ENCODE peak calls at places on chromosomes 13 and 19, in nine cellular contexts. One of them, this sample, is unnamed.

GRCh38 chr19:16070366-16070990 is 5.8 kb upstream of the TPM4 start:
- DNase-seq in HTR-8/SVneo: no peak
- DNase-seq in NCI-H345: no peak
- DNase-seq in dermis blood vessel endothelial cell: peak
- DNase-seq in activated T-helper 1 cell treated with anti-CD3 and anti-CD28 coated beads, Interleukin-12 subunit alpha, Interleukin-12 subunit beta, Interleukin-2, Interleukin-4 antibody, amounts not matched to agents 30 ng/mL and 10 ng/mL and 1 ng/mL, durations not matched to agents 14 hours and 24 hours and 36 hours: peak
- DNase-seq in smooth muscle cell of the brain vasculature: no peak
- DNase-seq in GF-D8: peak
- DNase-seq in T-helper 1 cell: peak
- DNase-seq in mammary epithelial cell: peak
- DNase-seq in this sample: no peak

GRCh38 chr13:95301135-95301946 is at the start of gene ABCC4:
- DNase-seq in GF-D8: peak
- DNase-seq in HTR-8/SVneo: peak
- DNase-seq in T-helper 1 cell: peak
- DNase-seq in NCI-H345: peak
- DNase-seq in mammary epithelial cell: peak
- DNase-seq in activated T-helper 1 cell treated with anti-CD3 and anti-CD28 coated beads, Interleukin-12 subunit alpha, Interleukin-12 subunit beta, Interleukin-2, Interleukin-4 antibody, amounts not matched to agents 30 ng/mL and 10 ng/mL and 1 ng/mL, durations not matched to agents 14 hours and 24 hours and 36 hours: peak
- DNase-seq in dermis blood vessel endothelial cell: peak
- DNase-seq in smooth muscle cell of the brain vasculature: no peak
- DNase-seq in this sample: peak

GRCh38 chr13:106361621-106362020 is 173.8 kb downstream of the EFNB2 start:
- DNase-seq in dermis blood vessel endothelial cell: no peak
- DNase-seq in mammary epithelial cell: no peak
- DNase-seq in GF-D8: no peak
- DNase-seq in T-helper 1 cell: no peak
- DNase-seq in HTR-8/SVneo: no peak
- DNase-seq in smooth muscle cell of the brain vasculature: no peak
- DNase-seq in activated T-helper 1 cell treated with anti-CD3 and anti-CD28 coated beads, Interleukin-12 subunit alpha, Interleukin-12 subunit beta, Interleukin-2, Interleukin-4 antibody, amounts not matched to agents 30 ng/mL and 10 ng/mL and 1 ng/mL, durations not matched to agents 14 hours and 24 hours and 36 hours: no peak
- DNase-seq in NCI-H345: no peak
- DNase-seq in this sample: no peak

GRCh38 chr19:19460761-19461265 is 54.5 kb downstream of the TSSK6 start:
- DNase-seq in dermis blood vessel endothelial cell: peak
- DNase-seq in smooth muscle cell of the brain vasculature: no peak
- DNase-seq in activated T-helper 1 cell treated with anti-CD3 and anti-CD28 coated beads, Interleukin-12 subunit alpha, Interleukin-12 subunit beta, Interleukin-2, Interleukin-4 antibody, amounts not matched to agents 30 ng/mL and 10 ng/mL and 1 ng/mL, durations not matched to agents 14 hours and 24 hours and 36 hours: peak
- DNase-seq in T-helper 1 cell: peak
- DNase-seq in NCI-H345: no peak
- DNase-seq in HTR-8/SVneo: no peak
- DNase-seq in mammary epithelial cell: no peak
- DNase-seq in GF-D8: peak
- DNase-seq in this sample: no peak

GRCh38 chr13:39749528-39749927 is 94.1 kb downstream of the COG6 start:
- DNase-seq in dermis blood vessel endothelial cell: no peak
- DNase-seq in activated T-helper 1 cell treated with anti-CD3 and anti-CD28 coated beads, Interleukin-12 subunit alpha, Interleukin-12 subunit beta, Interleukin-2, Interleukin-4 antibody, amounts not matched to agents 30 ng/mL and 10 ng/mL and 1 ng/mL, durations not matched to agents 14 hours and 24 hours and 36 hours: no peak
- DNase-seq in HTR-8/SVneo: no peak
- DNase-seq in smooth muscle cell of the brain vasculature: no peak
- DNase-seq in T-helper 1 cell: no peak
- DNase-seq in GF-D8: no peak
- DNase-seq in mammary epithelial cell: no peak
- DNase-seq in NCI-H345: no peak
- DNase-seq in this sample: no peak

GRCh38 chr19:19053508-19054314 is 10.1 kb upstream of the SLC25A42 start:
- DNase-seq in T-helper 1 cell: peak
- DNase-seq in dermis blood vessel endothelial cell: peak
- DNase-seq in activated T-helper 1 cell treated with anti-CD3 and anti-CD28 coated beads, Interleukin-12 subunit alpha, Interleukin-12 subunit beta, Interleukin-2, Interleukin-4 antibody, amounts not matched to agents 30 ng/mL and 10 ng/mL and 1 ng/mL, durations not matched to agents 14 hours and 24 hours and 36 hours: no peak
- DNase-seq in HTR-8/SVneo: peak
- DNase-seq in GF-D8: no peak
- DNase-seq in smooth muscle cell of the brain vasculature: no peak
- DNase-seq in mammary epithelial cell: no peak
- DNase-seq in NCI-H345: peak
- DNase-seq in this sample: no peak

GRCh38 chr13:61415749-61416148 is at the start of gene PCDH20:
- DNase-seq in NCI-H345: no peak
- DNase-seq in dermis blood vessel endothelial cell: no peak
- DNase-seq in GF-D8: no peak
- DNase-seq in mammary epithelial cell: no peak
- DNase-seq in HTR-8/SVneo: no peak
- DNase-seq in smooth muscle cell of the brain vasculature: no peak
- DNase-seq in T-helper 1 cell: no peak
- DNase-seq in activated T-helper 1 cell treated with anti-CD3 and anti-CD28 coated beads, Interleukin-12 subunit alpha, Interleukin-12 subunit beta, Interleukin-2, Interleukin-4 antibody, amounts not matched to agents 30 ng/mL and 10 ng/mL and 1 ng/mL, durations not matched to agents 14 hours and 24 hours and 36 hours: no peak
- DNase-seq in this sample: no peak

GRCh38 chr13:97359181-97360057 is 74.5 kb upstream of the RAP2A start:
- DNase-seq in T-helper 1 cell: no peak
- DNase-seq in NCI-H345: peak
- DNase-seq in GF-D8: no peak
- DNase-seq in dermis blood vessel endothelial cell: peak
- DNase-seq in HTR-8/SVneo: peak
- DNase-seq in smooth muscle cell of the brain vasculature: peak
- DNase-seq in mammary epithelial cell: peak
- DNase-seq in activated T-helper 1 cell treated with anti-CD3 and anti-CD28 coated beads, Interleukin-12 subunit alpha, Interleukin-12 subunit beta, Interleukin-2, Interleukin-4 antibody, amounts not matched to agents 30 ng/mL and 10 ng/mL and 1 ng/mL, durations not matched to agents 14 hours and 24 hours and 36 hours: peak
- DNase-seq in this sample: peak

GRCh38 chr19:50327013-50327412 is 2.2 kb downstream of the KCNC3 start:
- DNase-seq in NCI-H345: no peak
- DNase-seq in smooth muscle cell of the brain vasculature: no peak
- DNase-seq in mammary epithelial cell: no peak
- DNase-seq in activated T-helper 1 cell treated with anti-CD3 and anti-CD28 coated beads, Interleukin-12 subunit alpha, Interleukin-12 subunit beta, Interleukin-2, Interleukin-4 antibody, amounts not matched to agents 30 ng/mL and 10 ng/mL and 1 ng/mL, durations not matched to agents 14 hours and 24 hours and 36 hours: no peak
- DNase-seq in GF-D8: no peak
- DNase-seq in HTR-8/SVneo: no peak
- DNase-seq in dermis blood vessel endothelial cell: no peak
- DNase-seq in T-helper 1 cell: no peak
- DNase-seq in this sample: no peak

GRCh38 chr19:22945560-22945959 is 57.4 kb downstream of the ZNF728 start:
- DNase-seq in NCI-H345: no peak
- DNase-seq in HTR-8/SVneo: no peak
- DNase-seq in T-helper 1 cell: no peak
- DNase-seq in smooth muscle cell of the brain vasculature: no peak
- DNase-seq in GF-D8: no peak
- DNase-seq in activated T-helper 1 cell treated with anti-CD3 and anti-CD28 coated beads, Interleukin-12 subunit alpha, Interleukin-12 subunit beta, Interleukin-2, Interleukin-4 antibody, amounts not matched to agents 30 ng/mL and 10 ng/mL and 1 ng/mL, durations not matched to agents 14 hours and 24 hours and 36 hours: no peak
- DNase-seq in dermis blood vessel endothelial cell: peak
- DNase-seq in mammary epithelial cell: no peak
- DNase-seq in this sample: no peak

GRCh38 chr19:6730153-6730804 is 7.1 kb downstream of the GPR108 start:
- DNase-seq in smooth muscle cell of the brain vasculature: no peak
- DNase-seq in T-helper 1 cell: no peak
- DNase-seq in mammary epithelial cell: no peak
- DNase-seq in NCI-H345: no peak
- DNase-seq in activated T-helper 1 cell treated with anti-CD3 and anti-CD28 coated beads, Interleukin-12 subunit alpha, Interleukin-12 subunit beta, Interleukin-2, Interleukin-4 antibody, amounts not matched to agents 30 ng/mL and 10 ng/mL and 1 ng/mL, durations not matched to agents 14 hours and 24 hours and 36 hours: no peak
- DNase-seq in GF-D8: no peak
- DNase-seq in HTR-8/SVneo: no peak
- DNase-seq in dermis blood vessel endothelial cell: no peak
- DNase-seq in this sample: no peak

GRCh38 chr13:30142502-30143211 is 164.7 kb downstream of the KATNAL1 start:
- DNase-seq in GF-D8: no peak
- DNase-seq in dermis blood vessel endothelial cell: peak
- DNase-seq in HTR-8/SVneo: peak
- DNase-seq in mammary epithelial cell: peak
- DNase-seq in smooth muscle cell of the brain vasculature: peak
- DNase-seq in T-helper 1 cell: no peak
- DNase-seq in NCI-H345: no peak
- DNase-seq in activated T-helper 1 cell treated with anti-CD3 and anti-CD28 coated beads, Interleukin-12 subunit alpha, Interleukin-12 subunit beta, Interleukin-2, Interleukin-4 antibody, amounts not matched to agents 30 ng/mL and 10 ng/mL and 1 ng/mL, durations not matched to agents 14 hours and 24 hours and 36 hours: peak
- DNase-seq in this sample: peak

GRCh38 chr13:74406439-74406838 is 272.2 kb upstream of the KLF12 start:
- DNase-seq in NCI-H345: no peak
- DNase-seq in activated T-helper 1 cell treated with anti-CD3 and anti-CD28 coated beads, Interleukin-12 subunit alpha, Interleukin-12 subunit beta, Interleukin-2, Interleukin-4 antibody, amounts not matched to agents 30 ng/mL and 10 ng/mL and 1 ng/mL, durations not matched to agents 14 hours and 24 hours and 36 hours: no peak
- DNase-seq in smooth muscle cell of the brain vasculature: peak
- DNase-seq in dermis blood vessel endothelial cell: no peak
- DNase-seq in mammary epithelial cell: no peak
- DNase-seq in GF-D8: no peak
- DNase-seq in HTR-8/SVneo: no peak
- DNase-seq in T-helper 1 cell: no peak
- DNase-seq in this sample: no peak

GRCh38 chr19:55304279-55304978 is 20.6 kb downstream of the BRSK1 start:
- DNase-seq in NCI-H345: no peak
- DNase-seq in GF-D8: no peak
- DNase-seq in dermis blood vessel endothelial cell: peak
- DNase-seq in activated T-helper 1 cell treated with anti-CD3 and anti-CD28 coated beads, Interleukin-12 subunit alpha, Interleukin-12 subunit beta, Interleukin-2, Interleukin-4 antibody, amounts not matched to agents 30 ng/mL and 10 ng/mL and 1 ng/mL, durations not matched to agents 14 hours and 24 hours and 36 hours: no peak
- DNase-seq in T-helper 1 cell: no peak
- DNase-seq in HTR-8/SVneo: peak
- DNase-seq in mammary epithelial cell: peak
- DNase-seq in smooth muscle cell of the brain vasculature: no peak
- DNase-seq in this sample: peak

GRCh38 chr19:37353968-37354367 is 16.9 kb upstream of the ZNF527 start:
- DNase-seq in HTR-8/SVneo: no peak
- DNase-seq in smooth muscle cell of the brain vasculature: no peak
- DNase-seq in NCI-H345: no peak
- DNase-seq in activated T-helper 1 cell treated with anti-CD3 and anti-CD28 coated beads, Interleukin-12 subunit alpha, Interleukin-12 subunit beta, Interleukin-2, Interleukin-4 antibody, amounts not matched to agents 30 ng/mL and 10 ng/mL and 1 ng/mL, durations not matched to agents 14 hours and 24 hours and 36 hours: no peak
- DNase-seq in GF-D8: no peak
- DNase-seq in mammary epithelial cell: no peak
- DNase-seq in dermis blood vessel endothelial cell: no peak
- DNase-seq in T-helper 1 cell: no peak
- DNase-seq in this sample: no peak

GRCh38 chr19:55643003-55643732 is at the start of gene ZNF581:
- DNase-seq in T-helper 1 cell: peak
- DNase-seq in smooth muscle cell of the brain vasculature: no peak
- DNase-seq in HTR-8/SVneo: peak
- DNase-seq in GF-D8: peak
- DNase-seq in mammary epithelial cell: peak
- DNase-seq in NCI-H345: peak
- DNase-seq in activated T-helper 1 cell treated with anti-CD3 and anti-CD28 coated beads, Interleukin-12 subunit alpha, Interleukin-12 subunit beta, Interleukin-2, Interleukin-4 antibody, amounts not matched to agents 30 ng/mL and 10 ng/mL and 1 ng/mL, durations not matched to agents 14 hours and 24 hours and 36 hours: peak
- DNase-seq in dermis blood vessel endothelial cell: peak
- DNase-seq in this sample: peak

GRCh38 chr13:48739346-48740037 is 85.8 kb downstream of the CYSLTR2 start:
- DNase-seq in smooth muscle cell of the brain vasculature: no peak
- DNase-seq in GF-D8: no peak
- DNase-seq in mammary epithelial cell: no peak
- DNase-seq in activated T-helper 1 cell treated with anti-CD3 and anti-CD28 coated beads, Interleukin-12 subunit alpha, Interleukin-12 subunit beta, Interleukin-2, Interleukin-4 antibody, amounts not matched to agents 30 ng/mL and 10 ng/mL and 1 ng/mL, durations not matched to agents 14 hours and 24 hours and 36 hours: no peak
- DNase-seq in HTR-8/SVneo: no peak
- DNase-seq in dermis blood vessel endothelial cell: no peak
- DNase-seq in T-helper 1 cell: no peak
- DNase-seq in NCI-H345: no peak
- DNase-seq in this sample: no peak

GRCh38 chr19:19338082-19338481 is 17.5 kb downstream of the MAU2 start:
- DNase-seq in mammary epithelial cell: peak
- DNase-seq in smooth muscle cell of the brain vasculature: no peak
- DNase-seq in dermis blood vessel endothelial cell: no peak
- DNase-seq in HTR-8/SVneo: no peak
- DNase-seq in GF-D8: no peak
- DNase-seq in T-helper 1 cell: no peak
- DNase-seq in NCI-H345: no peak
- DNase-seq in activated T-helper 1 cell treated with anti-CD3 and anti-CD28 coated beads, Interleukin-12 subunit alpha, Interleukin-12 subunit beta, Interleukin-2, Interleukin-4 antibody, amounts not matched to agents 30 ng/mL and 10 ng/mL and 1 ng/mL, durations not matched to agents 14 hours and 24 hours and 36 hours: no peak
- DNase-seq in this sample: no peak

GRCh38 chr13:109156181-109156935 is 526.9 kb downstream of the MYO16 start:
- DNase-seq in GF-D8: no peak
- DNase-seq in HTR-8/SVneo: peak
- DNase-seq in smooth muscle cell of the brain vasculature: no peak
- DNase-seq in T-helper 1 cell: no peak
- DNase-seq in dermis blood vessel endothelial cell: no peak
- DNase-seq in mammary epithelial cell: peak
- DNase-seq in NCI-H345: no peak
- DNase-seq in activated T-helper 1 cell treated with anti-CD3 and anti-CD28 coated beads, Interleukin-12 subunit alpha, Interleukin-12 subunit beta, Interleukin-2, Interleukin-4 antibody, amounts not matched to agents 30 ng/mL and 10 ng/mL and 1 ng/mL, durations not matched to agents 14 hours and 24 hours and 36 hours: no peak
- DNase-seq in this sample: peak

GRCh38 chr13:87122551-87122950 is 548.6 kb upstream of the SLITRK5 start:
- DNase-seq in GF-D8: no peak
- DNase-seq in activated T-helper 1 cell treated with anti-CD3 and anti-CD28 coated beads, Interleukin-12 subunit alpha, Interleukin-12 subunit beta, Interleukin-2, Interleukin-4 antibody, amounts not matched to agents 30 ng/mL and 10 ng/mL and 1 ng/mL, durations not matched to agents 14 hours and 24 hours and 36 hours: no peak
- DNase-seq in mammary epithelial cell: peak
- DNase-seq in NCI-H345: no peak
- DNase-seq in smooth muscle cell of the brain vasculature: no peak
- DNase-seq in HTR-8/SVneo: no peak
- DNase-seq in dermis blood vessel endothelial cell: no peak
- DNase-seq in T-helper 1 cell: no peak
- DNase-seq in this sample: peak

GRCh38 chr13:101945435-101945834 is 456.4 kb downstream of the FGF14 start:
- DNase-seq in mammary epithelial cell: no peak
- DNase-seq in GF-D8: no peak
- DNase-seq in dermis blood vessel endothelial cell: no peak
- DNase-seq in HTR-8/SVneo: no peak
- DNase-seq in T-helper 1 cell: no peak
- DNase-seq in activated T-helper 1 cell treated with anti-CD3 and anti-CD28 coated beads, Interleukin-12 subunit alpha, Interleukin-12 subunit beta, Interleukin-2, Interleukin-4 antibody, amounts not matched to agents 30 ng/mL and 10 ng/mL and 1 ng/mL, durations not matched to agents 14 hours and 24 hours and 36 hours: no peak
- DNase-seq in smooth muscle cell of the brain vasculature: no peak
- DNase-seq in NCI-H345: no peak
- DNase-seq in this sample: no peak

GRCh38 chr13:107669356-107669755 is 546.0 kb downstream of the LIG4 start:
- DNase-seq in GF-D8: no peak
- DNase-seq in activated T-helper 1 cell treated with anti-CD3 and anti-CD28 coated beads, Interleukin-12 subunit alpha, Interleukin-12 subunit beta, Interleukin-2, Interleukin-4 antibody, amounts not matched to agents 30 ng/mL and 10 ng/mL and 1 ng/mL, durations not matched to agents 14 hours and 24 hours and 36 hours: no peak
- DNase-seq in T-helper 1 cell: no peak
- DNase-seq in smooth muscle cell of the brain vasculature: no peak
- DNase-seq in HTR-8/SVneo: no peak
- DNase-seq in dermis blood vessel endothelial cell: peak
- DNase-seq in mammary epithelial cell: peak
- DNase-seq in NCI-H345: peak
- DNase-seq in this sample: no peak

GRCh38 chr13:39273953-39274352 is 235.7 kb downstream of the NHLRC3 start:
- DNase-seq in smooth muscle cell of the brain vasculature: no peak
- DNase-seq in T-helper 1 cell: no peak
- DNase-seq in NCI-H345: peak
- DNase-seq in activated T-helper 1 cell treated with anti-CD3 and anti-CD28 coated beads, Interleukin-12 subunit alpha, Interleukin-12 subunit beta, Interleukin-2, Interleukin-4 antibody, amounts not matched to agents 30 ng/mL and 10 ng/mL and 1 ng/mL, durations not matched to agents 14 hours and 24 hours and 36 hours: no peak
- DNase-seq in mammary epithelial cell: no peak
- DNase-seq in HTR-8/SVneo: no peak
- DNase-seq in dermis blood vessel endothelial cell: peak
- DNase-seq in GF-D8: no peak
- DNase-seq in this sample: no peak

GRCh38 chr19:40600086-40600917 is 867 bp upstream of the LTBP4 start:
- DNase-seq in activated T-helper 1 cell treated with anti-CD3 and anti-CD28 coated beads, Interleukin-12 subunit alpha, Interleukin-12 subunit beta, Interleukin-2, Interleukin-4 antibody, amounts not matched to agents 30 ng/mL and 10 ng/mL and 1 ng/mL, durations not matched to agents 14 hours and 24 hours and 36 hours: no peak
- DNase-seq in NCI-H345: no peak
- DNase-seq in T-helper 1 cell: no peak
- DNase-seq in smooth muscle cell of the brain vasculature: no peak
- DNase-seq in GF-D8: no peak
- DNase-seq in dermis blood vessel endothelial cell: no peak
- DNase-seq in HTR-8/SVneo: no peak
- DNase-seq in mammary epithelial cell: no peak
- DNase-seq in this sample: no peak

GRCh38 chr13:40149611-40150283 is 494.3 kb downstream of the COG6 start:
- DNase-seq in mammary epithelial cell: peak
- DNase-seq in smooth muscle cell of the brain vasculature: peak
- DNase-seq in dermis blood vessel endothelial cell: peak
- DNase-seq in activated T-helper 1 cell treated with anti-CD3 and anti-CD28 coated beads, Interleukin-12 subunit alpha, Interleukin-12 subunit beta, Interleukin-2, Interleukin-4 antibody, amounts not matched to agents 30 ng/mL and 10 ng/mL and 1 ng/mL, durations not matched to agents 14 hours and 24 hours and 36 hours: no peak
- DNase-seq in HTR-8/SVneo: peak
- DNase-seq in T-helper 1 cell: no peak
- DNase-seq in NCI-H345: no peak
- DNase-seq in GF-D8: no peak
- DNase-seq in this sample: peak

GRCh38 chr13:97912139-97912535 is 41.3 kb upstream of the IPO5 start:
- DNase-seq in NCI-H345: no peak
- DNase-seq in HTR-8/SVneo: no peak
- DNase-seq in mammary epithelial cell: no peak
- DNase-seq in dermis blood vessel endothelial cell: no peak
- DNase-seq in smooth muscle cell of the brain vasculature: no peak
- DNase-seq in activated T-helper 1 cell treated with anti-CD3 and anti-CD28 coated beads, Interleukin-12 subunit alpha, Interleukin-12 subunit beta, Interleukin-2, Interleukin-4 antibody, amounts not matched to agents 30 ng/mL and 10 ng/mL and 1 ng/mL, durations not matched to agents 14 hours and 24 hours and 36 hours: no peak
- DNase-seq in T-helper 1 cell: no peak
- DNase-seq in GF-D8: no peak
- DNase-seq in this sample: no peak

GRCh38 chr19:15684828-15685227 is 11.9 kb downstream of the CYP4F12 start:
- DNase-seq in mammary epithelial cell: no peak
- DNase-seq in NCI-H345: no peak
- DNase-seq in activated T-helper 1 cell treated with anti-CD3 and anti-CD28 coated beads, Interleukin-12 subunit alpha, Interleukin-12 subunit beta, Interleukin-2, Interleukin-4 antibody, amounts not matched to agents 30 ng/mL and 10 ng/mL and 1 ng/mL, durations not matched to agents 14 hours and 24 hours and 36 hours: no peak
- DNase-seq in smooth muscle cell of the brain vasculature: no peak
- DNase-seq in HTR-8/SVneo: no peak
- DNase-seq in GF-D8: no peak
- DNase-seq in T-helper 1 cell: no peak
- DNase-seq in dermis blood vessel endothelial cell: no peak
- DNase-seq in this sample: no peak

GRCh38 chr13:99173606-99174005 is 27.0 kb upstream of the UBAC2 start:
- DNase-seq in GF-D8: no peak
- DNase-seq in smooth muscle cell of the brain vasculature: no peak
- DNase-seq in HTR-8/SVneo: no peak
- DNase-seq in NCI-H345: no peak
- DNase-seq in T-helper 1 cell: no peak
- DNase-seq in mammary epithelial cell: no peak
- DNase-seq in dermis blood vessel endothelial cell: no peak
- DNase-seq in activated T-helper 1 cell treated with anti-CD3 and anti-CD28 coated beads, Interleukin-12 subunit alpha, Interleukin-12 subunit beta, Interleukin-2, Interleukin-4 antibody, amounts not matched to agents 30 ng/mL and 10 ng/mL and 1 ng/mL, durations not matched to agents 14 hours and 24 hours and 36 hours: no peak
- DNase-seq in this sample: no peak

GRCh38 chr19:1065606-1066109 is 1.3 kb upstream of the ARHGAP45 start:
- DNase-seq in activated T-helper 1 cell treated with anti-CD3 and anti-CD28 coated beads, Interleukin-12 subunit alpha, Interleukin-12 subunit beta, Interleukin-2, Interleukin-4 antibody, amounts not matched to agents 30 ng/mL and 10 ng/mL and 1 ng/mL, durations not matched to agents 14 hours and 24 hours and 36 hours: no peak
- DNase-seq in dermis blood vessel endothelial cell: peak
- DNase-seq in smooth muscle cell of the brain vasculature: no peak
- DNase-seq in T-helper 1 cell: no peak
- DNase-seq in NCI-H345: no peak
- DNase-seq in mammary epithelial cell: peak
- DNase-seq in GF-D8: no peak
- DNase-seq in HTR-8/SVneo: no peak
- DNase-seq in this sample: no peak

GRCh38 chr19:18167975-18168645 is 5.5 kb upstream of the IFI30 start:
- DNase-seq in smooth muscle cell of the brain vasculature: no peak
- DNase-seq in activated T-helper 1 cell treated with anti-CD3 and anti-CD28 coated beads, Interleukin-12 subunit alpha, Interleukin-12 subunit beta, Interleukin-2, Interleukin-4 antibody, amounts not matched to agents 30 ng/mL and 10 ng/mL and 1 ng/mL, durations not matched to agents 14 hours and 24 hours and 36 hours: peak
- DNase-seq in T-helper 1 cell: peak
- DNase-seq in mammary epithelial cell: no peak
- DNase-seq in GF-D8: no peak
- DNase-seq in dermis blood vessel endothelial cell: peak
- DNase-seq in HTR-8/SVneo: peak
- DNase-seq in NCI-H345: peak
- DNase-seq in this sample: no peak

GRCh38 chr13:23621316-23621645 is 51.1 kb downstream of the TNFRSF19 start:
- DNase-seq in NCI-H345: no peak
- DNase-seq in GF-D8: no peak
- DNase-seq in mammary epithelial cell: peak
- DNase-seq in HTR-8/SVneo: peak
- DNase-seq in activated T-helper 1 cell treated with anti-CD3 and anti-CD28 coated beads, Interleukin-12 subunit alpha, Interleukin-12 subunit beta, Interleukin-2, Interleukin-4 antibody, amounts not matched to agents 30 ng/mL and 10 ng/mL and 1 ng/mL, durations not matched to agents 14 hours and 24 hours and 36 hours: no peak
- DNase-seq in smooth muscle cell of the brain vasculature: no peak
- DNase-seq in T-helper 1 cell: no peak
- DNase-seq in dermis blood vessel endothelial cell: peak
- DNase-seq in this sample: peak